ENCODE peak calls at places on chromosome 11, in five cellular contexts. D is NCI-H345; P is stimulated activated CD4-positive, alpha-beta T cell treated with anti-CD3 and anti-CD28 coated beads, Interleukin-4, amount 100 ng/mL, for 48 hours; L is activated effector memory CD4-positive, alpha-beta T cell treated with anti-CD3 and anti-CD28 coated beads, Interleukin-2, amount 50 U/mL, for 16 hours; J is pancreas. M is an unnamed sample.

GRCh38 chr11:115208808-115209259 is 295.4 kb downstream of the CADM1 start:
- DNase-seq in D (no peak), P (no peak), L (no peak), J (no peak), M (no peak)

GRCh38 chr11:44761546-44761961 is 34.8 kb downstream of the TSPAN18 start:
- DNase-seq in D (no peak), P (no peak), L (no peak), J (no peak), M (no peak)

GRCh38 chr11:88402784-88403183 is 65.2 kb upstream of the CTSC start:
- DNase-seq in D (no peak), P (no peak), L (no peak), J (no peak), M (no peak)

GRCh38 chr11:1351278-1351937 is 38.3 kb upstream of the BRSK2 start:
- DNase-seq in D (no peak), P (no peak), L (no peak), J (no peak), M (no peak)

GRCh38 chr11:66843776-66844495 is 695 bp downstream of the RCE1 start:
- DNase-seq in D (no peak), P (no peak), L (no peak), J (no peak), M (no peak)

GRCh38 chr11:63687845-63688244 is 6.5 kb downstream of the RTN3 start:
- DNase-seq in D (no peak), P (no peak), L (no peak), J (no peak), M (no peak)

GRCh38 chr11:19242184-19242932 is 1.6 kb upstream of the E2F8 start:
- DNase-seq in D (no peak), P (no peak), L (no peak), J (no peak), M (no peak)

GRCh38 chr11:129289350-129290040 is 86.2 kb upstream of the BARX2 start:
- DNase-seq in D (no peak), P (no peak), L (no peak), J (no peak), M (no peak)

GRCh38 chr11:68677432-68677831 is 6.9 kb upstream of the GAL start:
- DNase-seq in D (no peak), P (no peak), L (peak), J (peak), M (no peak)

GRCh38 chr11:73019448-73019847 is 122.7 kb downstream of the FCHSD2 start:
- DNase-seq in D (no peak), P (no peak), L (no peak), J (no peak), M (no peak)

GRCh38 chr11:124758355-124759267 is 3.5 kb downstream of the ESAM start:
- DNase-seq in D (peak), P (peak), L (peak), J (peak), M (peak)

GRCh38 chr11:2564588-2565440 is 120.0 kb downstream of the KCNQ1 start:
- DNase-seq in D (no peak), P (no peak), L (no peak), J (no peak), M (no peak)

GRCh38 chr11:111557425-111558111 is 17.0 kb downstream of the LAYN start:
- DNase-seq in D (no peak), P (no peak), L (no peak), J (no peak), M (no peak)

GRCh38 chr11:126007263-126007662 is 55.4 kb downstream of the CDON start:
- DNase-seq in D (no peak), P (no peak), L (no peak), J (no peak), M (no peak)

GRCh38 chr11:75311858-75312288 is 39.6 kb downstream of the ARRB1 start:
- DNase-seq in D (no peak), P (no peak), L (no peak), J (no peak), M (no peak)

GRCh38 chr11:45922425-45923082 is at the start of gene LARGE2:
- DNase-seq in D (peak), P (no peak), L (peak), J (peak), M (peak)

GRCh38 chr11:3859373-3859881 is 4.0 kb downstream of the STIM1 start:
- DNase-seq in D (no peak), P (no peak), L (peak), J (peak), M (no peak)

GRCh38 chr11:77411238-77411637 is 62.7 kb downstream of the PAK1 start:
- DNase-seq in D (no peak), P (peak), L (peak), J (peak), M (no peak)

GRCh38 chr11:35009191-35009940 is 92.9 kb downstream of the PDHX start:
- DNase-seq in D (peak), P (no peak), L (no peak), J (peak), M (peak)

GRCh38 chr11:44266056-44266780 is 43.7 kb downstream of the ALX4 start:
- DNase-seq in D (no peak), P (no peak), L (peak), J (no peak), M (no peak)

GRCh38 chr11:104370478-104370877 is 206.5 kb upstream of the PDGFD start:
- DNase-seq in D (no peak), P (no peak), L (no peak), J (no peak), M (no peak)

GRCh38 chr11:129968611-129969419 is 33.8 kb downstream of the PRDM10 start:
- DNase-seq in D (no peak), P (no peak), L (no peak), J (no peak), M (no peak)

GRCh38 chr11:126334665-126335462 is 20.6 kb upstream of the ST3GAL4 start:
- DNase-seq in D (no peak), P (no peak), L (peak), J (no peak), M (no peak)

GRCh38 chr11:123304828-123305530 is 109.9 kb upstream of the CLMP start:
- DNase-seq in D (no peak), P (no peak), L (no peak), J (no peak), M (peak)

GRCh38 chr11:83004855-83005556 is 66.7 kb downstream of the RAB30 start:
- DNase-seq in D (no peak), P (no peak), L (no peak), J (no peak), M (peak)

GRCh38 chr11:3434976-3435375 is 56.0 kb upstream of the ZNF195 start:
- DNase-seq in D (no peak), P (no peak), L (no peak), J (no peak), M (no peak)

GRCh38 chr11:16609769-16610168 is 128.7 kb upstream of the C11orf58 start:
- DNase-seq in D (no peak), P (no peak), L (no peak), J (no peak), M (no peak)

GRCh38 chr11:128929468-128929867 is 13.2 kb downstream of the TP53AIP1 start:
- DNase-seq in D (no peak), P (peak), L (no peak), J (no peak), M (no peak)

GRCh38 chr11:10659339-10660216 is 34.0 kb downstream of the IRAG1 start:
- DNase-seq in D (no peak), P (no peak), L (no peak), J (no peak), M (no peak)